ENCODE peak calls at places on chromosome 10, in seven cellular contexts. M is right lobe of liver, I is vagina, D is activated T-helper 1 cell treated with Interleukin-2 at 50 U/mL for 16 hours, G is NCI-H2107, V is spleen, R is suprapubic skin. Z is an unnamed sample.

GRCh38 chr10:87590705-87591588 is 68.7 kb upstream of the PAPSS2 start:
- DNase-seq in M (no peak), I (no peak), D (no peak), G (no peak), V (no peak), R (no peak), Z (no peak)

GRCh38 chr10:36424377-36424971 is 700.9 kb upstream of the ANKRD30A start:
- DNase-seq in M (no peak), I (no peak), D (no peak), G (no peak), V (no peak), R (no peak), Z (no peak)

GRCh38 chr10:89653410-89653828 is 8.4 kb upstream of the PANK1 start:
- DNase-seq in M (no peak), I (no peak), D (no peak), G (no peak), V (no peak), R (no peak), Z (no peak)

GRCh38 chr10:122688293-122688989 is 11.2 kb downstream of the C10orf120 start:
- DNase-seq in M (no peak), I (no peak), D (no peak), G (no peak), V (no peak), R (no peak), Z (no peak)

GRCh38 chr10:48842231-48842630 is 97.4 kb downstream of the LRRC18 start:
- DNase-seq in M (no peak), I (no peak), D (no peak), G (no peak), V (no peak), R (no peak), Z (no peak)

GRCh38 chr10:96606216-96606615 is 19.4 kb upstream of the TM9SF3 start:
- DNase-seq in M (no peak), I (no peak), D (no peak), G (no peak), V (no peak), R (no peak), Z (no peak)

GRCh38 chr10:83539528-83540308 is 599.6 kb upstream of the GHITM start:
- DNase-seq in M (no peak), I (no peak), D (no peak), G (no peak), V (no peak), R (no peak), Z (no peak)

GRCh38 chr10:128051548-128051947 is 74.7 kb downstream of the MKI67 start:
- DNase-seq in M (no peak), I (no peak), D (no peak), G (no peak), V (peak; percentile 73), R (no peak), Z (no peak)

GRCh38 chr10:89670926-89671325 is 25.9 kb upstream of the PANK1 start:
- DNase-seq in M (no peak), I (no peak), D (no peak), G (no peak), V (no peak), R (no peak), Z (no peak)

GRCh38 chr10:133335238-133336122 is 1.2 kb downstream of the CALY start:
- DNase-seq in M (peak; percentile 47), I (no peak), D (peak; percentile 69), G (no peak), V (peak; percentile 85), R (no peak), Z (peak; percentile 58)

GRCh38 chr10:11164806-11165590 is 147.3 kb downstream of the CELF2 start:
- DNase-seq in M (peak; percentile 63), I (no peak), D (peak; percentile 52), G (no peak), V (peak; percentile 94), R (peak; percentile 80), Z (peak; percentile 73)

GRCh38 chr10:45513586-45513985 is 139.6 kb downstream of the ALOX5 start:
- DNase-seq in M (no peak), I (no peak), D (no peak), G (no peak), V (no peak), R (no peak), Z (no peak)

GRCh38 chr10:19917756-19918478 is 101.7 kb downstream of the PLXDC2 start:
- DNase-seq in M (no peak), I (no peak), D (no peak), G (no peak), V (no peak), R (no peak), Z (no peak)

Z was measured in lower lobe of right lung.